ENCODE peak calls at places on chromosomes 11 and 22, in four cellular contexts. One of them, this sample, is unnamed.

GRCh38 chr11:69640995-69641581 is at the start of gene CCND1:
- DNase-seq in stomach: peak; percentile 75
- DNase-seq in uterus: no peak
- DNase-seq in K562: peak; percentile 48
- DNase-seq in this sample: peak; percentile 83

GRCh38 chr11:65867284-65868071 is 5.1 kb downstream of the EFEMP2 start:
- DNase-seq in K562: peak; percentile 51
- DNase-seq in stomach: no peak
- DNase-seq in uterus: no peak
- DNase-seq in this sample: peak; percentile 90

GRCh38 chr11:2574043-2574552 is 125.7 kb downstream of the KCNQ1OT1 start:
- DNase-seq in K562: no peak
- DNase-seq in stomach: no peak
- DNase-seq in uterus: peak; percentile 13
- DNase-seq in this sample: no peak

GRCh38 chr11:72321381-72321996 is 77.5 kb upstream of the PHOX2A start:
- DNase-seq in uterus: no peak
- DNase-seq in K562: peak; percentile 83
- DNase-seq in stomach: no peak
- DNase-seq in this sample: no peak

GRCh38 chr22:24436553-24436952 is 9.2 kb downstream of the ADORA2A start:
- DNase-seq in K562: no peak
- DNase-seq in uterus: no peak
- DNase-seq in stomach: no peak
- DNase-seq in this sample: no peak

GRCh38 chr11:46808804-46809431 is 37.2 kb downstream of the CKAP5 start:
- DNase-seq in K562: no peak
- DNase-seq in uterus: no peak
- DNase-seq in stomach: no peak
- DNase-seq in this sample: no peak

GRCh38 chr11:30873924-30874323 is 287.8 kb upstream of the MPPED2 start:
- DNase-seq in stomach: no peak
- DNase-seq in K562: no peak
- DNase-seq in uterus: no peak
- DNase-seq in this sample: no peak

GRCh38 chr11:68039526-68040086 is 781 bp downstream of the TCIRG1 start:
- DNase-seq in uterus: no peak
- DNase-seq in stomach: no peak
- DNase-seq in K562: peak; percentile 49
- DNase-seq in this sample: peak; percentile 53

GRCh38 chr22:39297490-39298193 is 21.8 kb downstream of the RPL3 start:
- DNase-seq in stomach: peak; percentile 46
- DNase-seq in uterus: no peak
- DNase-seq in K562: no peak
- DNase-seq in this sample: no peak

GRCh38 chr11:75212463-75212862 is 28.1 kb upstream of the TPBGL start:
- DNase-seq in uterus: no peak
- DNase-seq in K562: no peak
- DNase-seq in stomach: no peak
- DNase-seq in this sample: no peak

GRCh38 chr11:31050061-31050790 is 319.3 kb downstream of the DCDC1 start:
- DNase-seq in stomach: peak; percentile 33
- DNase-seq in K562: no peak
- DNase-seq in uterus: no peak
- DNase-seq in this sample: no peak

GRCh38 chr11:33195391-33196190 is 34.3 kb upstream of the CSTF3 start:
- DNase-seq in K562: no peak
- DNase-seq in uterus: no peak
- DNase-seq in stomach: no peak
- DNase-seq in this sample: no peak

GRCh38 chr11:83819936-83820549 is 533.9 kb upstream of the CCDC90B start:
- DNase-seq in stomach: no peak
- DNase-seq in K562: peak; percentile 19
- DNase-seq in uterus: no peak
- DNase-seq in this sample: no peak

GRCh38 chr11:61071208-61071681 is 31.0 kb upstream of the CD5 start:
- DNase-seq in stomach: no peak
- DNase-seq in uterus: no peak
- DNase-seq in K562: no peak
- DNase-seq in this sample: no peak

GRCh38 chr11:71433648-71434450 is 14.3 kb downstream of the DHCR7 start:
- DNase-seq in stomach: peak; percentile 84
- DNase-seq in uterus: no peak
- DNase-seq in K562: no peak
- DNase-seq in this sample: no peak

GRCh38 chr11:21710791-21711190 is 482.1 kb upstream of the ANO5 start:
- DNase-seq in K562: no peak
- DNase-seq in uterus: no peak
- DNase-seq in stomach: no peak
- DNase-seq in this sample: no peak

GRCh38 chr11:123616505-123617198 is 37.8 kb downstream of the SCN3B start:
- DNase-seq in uterus: peak; percentile 77
- DNase-seq in stomach: no peak
- DNase-seq in K562: no peak
- DNase-seq in this sample: no peak

GRCh38 chr11:1507381-1508140 is 21.0 kb upstream of the MOB2 start:
- DNase-seq in stomach: no peak
- DNase-seq in K562: no peak
- DNase-seq in uterus: no peak
- DNase-seq in this sample: no peak

GRCh38 chr11:62546244-62546936 is at the start of gene AHNAK:
- DNase-seq in uterus: peak; percentile 84
- DNase-seq in K562: peak; percentile 87
- DNase-seq in stomach: peak; percentile 87
- DNase-seq in this sample: peak; percentile 79

GRCh38 chr22:40955516-40955915 is 4.3 kb downstream of the RBX1 start:
- DNase-seq in uterus: no peak
- DNase-seq in stomach: no peak
- DNase-seq in K562: no peak
- DNase-seq in this sample: no peak

GRCh38 chr11:69541001-69541285 is 59.5 kb downstream of the LINC01488 start:
- DNase-seq in stomach: no peak
- DNase-seq in K562: no peak
- DNase-seq in uterus: no peak
- DNase-seq in this sample: no peak

GRCh38 chr11:64896448-64897022 is 18.1 kb upstream of the EHD1 start:
- DNase-seq in K562: no peak
- DNase-seq in stomach: no peak
- DNase-seq in uterus: no peak
- DNase-seq in this sample: no peak

GRCh38 chr22:45870011-45870410 is 107.0 kb downstream of the WNT7B start:
- DNase-seq in uterus: no peak
- DNase-seq in stomach: peak; percentile 21
- DNase-seq in K562: no peak
- DNase-seq in this sample: no peak
- H3K27me3 ChIP-seq in uterus: no peaks in the 10 kb centered on the region
- H3K27me3 ChIP-seq in stomach: peaks cover 63% of the 10 kb centered on the region
- H3K27me3 ChIP-seq in K562: no peaks in the 10 kb centered on the region
- H3K27me3 ChIP-seq in this sample: peaks cover 25% of the 10 kb centered on the region

GRCh38 chr11:122578168-122578825 is 77.2 kb upstream of the UBASH3B start:
- DNase-seq in K562: no peak
- DNase-seq in stomach: no peak
- DNase-seq in uterus: no peak
- DNase-seq in this sample: no peak
- TF ChIP-seq CTCF in K562: peak; percentile 36
- TF ChIP-seq CTCF in stomach: no peak
- TF ChIP-seq CTCF in uterus: no peak
- TF ChIP-seq CTCF in this sample: peak; percentile 17

GRCh38 chr22:31148516-31148915 is 8.2 kb upstream of the PLA2G3 start:
- DNase-seq in K562: no peak
- DNase-seq in uterus: no peak
- DNase-seq in stomach: no peak
- DNase-seq in this sample: no peak
- TF ChIP-seq POLR2A in K562: no peak
- TF ChIP-seq POLR2A in uterus: no peak
- TF ChIP-seq POLR2A in stomach: no peak
- TF ChIP-seq POLR2A in this sample: no peak

DNA sequence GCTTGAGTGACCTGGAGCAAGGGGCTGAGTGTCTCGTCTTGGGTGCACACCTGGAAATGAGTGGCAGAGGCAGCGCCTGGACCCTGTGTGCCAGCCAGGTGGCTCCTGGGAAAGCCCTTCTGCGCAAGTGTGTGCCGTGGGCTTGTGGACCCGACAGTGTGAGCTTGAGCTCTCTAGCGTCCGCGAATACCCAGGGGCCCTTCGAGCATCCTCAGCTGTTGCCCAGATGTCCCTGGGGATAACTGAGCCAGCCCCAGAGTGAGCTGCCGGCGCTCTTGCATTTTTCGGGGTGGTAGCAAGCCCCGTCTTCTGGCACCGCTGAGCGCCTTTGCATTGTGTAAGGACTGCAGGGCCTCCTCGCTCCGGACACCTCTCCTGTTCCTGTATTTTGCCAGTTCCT is 399.2 kb downstream of the TBC1D22A start:
- DNase-seq in K562: no peak
- DNase-seq in stomach: no peak
- DNase-seq in uterus: no peak
- DNase-seq in this sample: no peak
- H3K27me3 ChIP-seq in K562: no peaks in the 10 kb centered on the region
- H3K27me3 ChIP-seq in stomach: no peaks in the 10 kb centered on the region
- H3K27me3 ChIP-seq in uterus: no peaks in the 10 kb centered on the region
- H3K27me3 ChIP-seq in this sample: no peaks in the 10 kb centered on the region

GRCh38 chr11:112355726-112356125 is 95.1 kb upstream of the PLET1 start:
- DNase-seq in stomach: peak; percentile 31
- DNase-seq in K562: peak; percentile 28
- DNase-seq in uterus: peak; percentile 57
- DNase-seq in this sample: peak; percentile 17
- TF ChIP-seq CTCF in stomach: no peak
- TF ChIP-seq CTCF in K562: peak; percentile 58
- TF ChIP-seq CTCF in uterus: peak; percentile 31
- TF ChIP-seq CTCF in this sample: peak; percentile 15

GRCh38 chr11:130159657-130160459 is at the start of gene ST14:
- DNase-seq in uterus: no peak
- DNase-seq in K562: no peak
- DNase-seq in stomach: peak; percentile 89
- DNase-seq in this sample: no peak
- TF ChIP-seq POLR2A in uterus: peak; percentile 50
- TF ChIP-seq POLR2A in K562: no peak
- TF ChIP-seq POLR2A in stomach: no peak
- TF ChIP-seq POLR2A in this sample: no peak

GRCh38 chr11:114010931-114011330 is 36.0 kb downstream of the HTR3A start:
- DNase-seq in K562: no peak
- DNase-seq in stomach: no peak
- DNase-seq in uterus: no peak
- DNase-seq in this sample: no peak
- H3K27me3 ChIP-seq in K562: peaks cover 4% of the 10 kb centered on the region
- H3K27me3 ChIP-seq in stomach: peaks cover 23% of the 10 kb centered on the region
- H3K27me3 ChIP-seq in uterus: no peaks in the 10 kb centered on the region
- H3K27me3 ChIP-seq in this sample: no peaks in the 10 kb centered on the region

GRCh38 chr11:58958500-58958899 is 19.2 kb downstream of the GLYATL1 start:
- DNase-seq in uterus: no peak
- DNase-seq in stomach: peak; percentile 57
- DNase-seq in K562: peak; percentile 58
- DNase-seq in this sample: peak; percentile 1
- TF ChIP-seq CTCF in uterus: no peak
- TF ChIP-seq CTCF in stomach: no peak
- TF ChIP-seq CTCF in K562: peak; percentile 50
- TF ChIP-seq CTCF in this sample: peak; percentile 47

GRCh38 chr11:95794086-95794485 is 3.8 kb downstream of the CEP57 start:
- DNase-seq in stomach: no peak
- DNase-seq in K562: no peak
- DNase-seq in uterus: no peak
- DNase-seq in this sample: no peak

GRCh38 chr11:95792700-95793099 is 2.4 kb downstream of the CEP57 start:
- DNase-seq in uterus: no peak
- DNase-seq in stomach: no peak
- DNase-seq in K562: no peak
- DNase-seq in this sample: no peak

GRCh38 chr11:95793111-95793510 is 2.8 kb downstream of the CEP57 start:
- DNase-seq in uterus: no peak
- DNase-seq in stomach: no peak
- DNase-seq in K562: no peak
- DNase-seq in this sample: no peak

GRCh38 chr11:95792200-95792599 is 1.9 kb downstream of the CEP57 start:
- DNase-seq in K562: no peak
- DNase-seq in uterus: no peak
- DNase-seq in stomach: no peak
- DNase-seq in this sample: no peak

GRCh38 chr11:95795627-95796308 is 5.5 kb downstream of the CEP57 start:
- DNase-seq in K562: no peak
- DNase-seq in stomach: no peak
- DNase-seq in uterus: no peak
- DNase-seq in this sample: no peak
- TF ChIP-seq POLR2A in K562: no peak
- TF ChIP-seq POLR2A in stomach: no peak
- TF ChIP-seq POLR2A in uterus: no peak
- TF ChIP-seq POLR2A in this sample: no peak

DNA sequence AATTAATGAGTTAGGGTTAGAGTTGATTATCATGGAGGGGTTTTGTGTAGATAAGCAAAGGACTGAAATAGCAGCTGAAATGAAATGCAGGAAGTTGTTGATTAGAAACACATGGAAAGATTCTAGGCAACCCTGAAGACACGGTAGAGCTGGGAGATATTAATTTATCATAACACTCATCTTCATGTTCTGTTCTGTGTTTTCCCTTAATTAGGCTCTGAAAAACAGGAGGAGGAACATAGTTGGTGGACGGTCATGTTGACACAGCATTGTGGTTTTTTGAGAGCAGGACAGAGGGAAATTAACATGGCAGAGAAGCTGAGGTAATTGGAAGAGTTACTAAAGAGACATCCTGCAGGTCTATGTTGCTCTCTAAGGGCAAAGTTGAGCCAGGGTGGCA is 138.8 kb upstream of the UBASH3B start:
- DNase-seq in stomach: no peak
- DNase-seq in uterus: no peak
- DNase-seq in K562: no peak
- DNase-seq in this sample: no peak
- H3K27me3 ChIP-seq in stomach: peaks cover 12% of the 10 kb centered on the region
- H3K27me3 ChIP-seq in uterus: no peaks in the 10 kb centered on the region
- H3K27me3 ChIP-seq in K562: no peaks in the 10 kb centered on the region
- H3K27me3 ChIP-seq in this sample: no peaks in the 10 kb centered on the region

This sample was measured in H1.